ENCODE peak calls at places on chromosomes 16 and 17, in four cellular contexts. C is fibroblast of mammary gland, L is HFF-Myc, O is breast epithelium. D is an unnamed sample.

GRCh38 chr17:6066183-6066948 is 3.8 kb upstream of the WSCD1 start:
- DNase-seq in O (no peak), L (no peak), C (peak; percentile 4), D (no peak)

GRCh38 chr17:48505788-48506187 is 25.0 kb downstream of the HOXB1 start:
- DNase-seq in O (no peak), L (peak; percentile 79), C (peak; percentile 93), D (no peak)

GRCh38 chr16:50478773-50479149 is 69.4 kb upstream of the NKD1 start:
- DNase-seq in O (no peak), L (no peak), C (no peak), D (no peak)

GRCh38 chr17:57110152-57110542 is 25.1 kb downstream of the AKAP1 start:
- DNase-seq in L (no peak), C (no peak), O (no peak), D (no peak)

GRCh38 chr17:76166168-76166567 is 25.1 kb upstream of the FOXJ1 start:
- DNase-seq in C (peak; percentile 68), O (no peak), L (no peak), D (no peak)

GRCh38 chr17:36920032-36921000 is 17.0 kb upstream of the LHX1 start:
- DNase-seq in O (no peak), C (no peak), L (no peak), D (no peak)

GRCh38 chr16:23132921-23133532 is 16.2 kb downstream of the USP31 start:
- DNase-seq in C (peak; percentile 73), L (no peak), O (no peak), D (no peak)

GRCh38 chr17:65956814-65957213 is 235.1 kb downstream of the CEP112 start:
- DNase-seq in C (no peak), O (no peak), L (no peak), D (no peak)

GRCh38 chr16:22425036-22425801 is 50.8 kb upstream of the CDR2 start:
- DNase-seq in L (peak; percentile 78), O (peak; percentile 56), C (peak; percentile 82), D (no peak)

GRCh38 chr16:68739964-68740627 is 3.0 kb downstream of the CDH1 start:
- DNase-seq in C (peak; percentile 11), O (no peak), L (no peak), D (peak; percentile 19)

GRCh38 chr17:50139185-50139783 is 9.3 kb upstream of the SAMD14 start:
- DNase-seq in L (no peak), C (no peak), O (no peak), D (no peak)

GRCh38 chr16:67399749-67400704 is 6.7 kb upstream of the TPPP3 start:
- DNase-seq in L (no peak), O (no peak), C (no peak), D (no peak)

GRCh38 chr16:13945734-13946490 is 26.0 kb downstream of the ERCC4 start:
- DNase-seq in O (no peak), C (no peak), L (no peak), D (no peak)

DNA sequence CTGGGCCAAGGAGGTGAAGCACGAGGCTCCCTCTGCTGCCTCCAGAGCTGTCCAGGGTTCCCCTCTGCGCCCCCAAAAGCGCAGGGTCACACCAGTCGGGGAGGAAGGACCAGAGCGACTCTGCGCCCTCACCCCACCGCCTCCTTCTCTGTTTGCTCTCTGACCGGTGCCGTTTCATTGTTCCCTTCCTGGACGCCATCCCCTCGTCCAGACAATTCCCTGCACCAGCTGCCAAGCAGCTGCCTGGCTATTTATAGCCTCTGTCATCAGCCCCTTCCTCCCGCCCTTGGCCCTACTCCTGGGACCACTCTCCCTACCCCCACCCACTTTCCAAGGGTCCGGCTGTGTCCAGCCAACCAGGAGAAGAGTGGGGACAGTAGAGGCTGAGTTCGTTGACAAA is 68.8 kb upstream of the CREBBP start:
- DNase-seq in L (no peak), C (no peak), O (no peak), D (no peak)
- H3K4me3 ChIP-seq in L (no peak overlapping the region), C (no peak overlapping the region), O (no peak overlapping the region), D (no peak overlapping the region)

GRCh38 chr16:79380990-79381389 is 219.5 kb downstream of the MAF start:
- DNase-seq in O (no peak), C (no peak), L (no peak), D (peak; percentile 6)

GRCh38 chr16:79379083-79379482 is 221.5 kb downstream of the MAF start:
- DNase-seq in C (no peak), O (no peak), L (no peak), D (no peak)

GRCh38 chr16:79386299-79386698 is 214.2 kb downstream of the MAF start:
- DNase-seq in L (no peak), C (no peak), O (no peak), D (no peak)

GRCh38 chr16:79381552-79382042 is 218.9 kb downstream of the MAF start:
- DNase-seq in O (no peak), L (no peak), C (no peak), D (peak; percentile 4)
- H3K4me3 ChIP-seq in O (no peak overlapping the region), L (no peak overlapping the region), C (no peak overlapping the region), D (no peak overlapping the region)

GRCh38 chr16:65122974-65123845 is 1.3 kb upstream of the CDH11 start:
- DNase-seq in O (no peak), C (peak; percentile 61), L (no peak), D (no peak)
- H3K4me3 ChIP-seq in O (peak overlapping the region; percentile 89), C (peak overlapping the region; percentile 73), L (peak overlapping the region; percentile 89), D (no peak overlapping the region)

GRCh38 chr17:81037026-81037782 is 2.3 kb downstream of the BAIAP2 start:
- DNase-seq in O (peak; percentile 89), L (no peak), C (no peak), D (no peak)
- H3K4me3 ChIP-seq in O (peak overlapping the region; percentile 74), L (peak overlapping the region; percentile 62), C (no peak overlapping the region), D (no peak overlapping the region)

DNA sequence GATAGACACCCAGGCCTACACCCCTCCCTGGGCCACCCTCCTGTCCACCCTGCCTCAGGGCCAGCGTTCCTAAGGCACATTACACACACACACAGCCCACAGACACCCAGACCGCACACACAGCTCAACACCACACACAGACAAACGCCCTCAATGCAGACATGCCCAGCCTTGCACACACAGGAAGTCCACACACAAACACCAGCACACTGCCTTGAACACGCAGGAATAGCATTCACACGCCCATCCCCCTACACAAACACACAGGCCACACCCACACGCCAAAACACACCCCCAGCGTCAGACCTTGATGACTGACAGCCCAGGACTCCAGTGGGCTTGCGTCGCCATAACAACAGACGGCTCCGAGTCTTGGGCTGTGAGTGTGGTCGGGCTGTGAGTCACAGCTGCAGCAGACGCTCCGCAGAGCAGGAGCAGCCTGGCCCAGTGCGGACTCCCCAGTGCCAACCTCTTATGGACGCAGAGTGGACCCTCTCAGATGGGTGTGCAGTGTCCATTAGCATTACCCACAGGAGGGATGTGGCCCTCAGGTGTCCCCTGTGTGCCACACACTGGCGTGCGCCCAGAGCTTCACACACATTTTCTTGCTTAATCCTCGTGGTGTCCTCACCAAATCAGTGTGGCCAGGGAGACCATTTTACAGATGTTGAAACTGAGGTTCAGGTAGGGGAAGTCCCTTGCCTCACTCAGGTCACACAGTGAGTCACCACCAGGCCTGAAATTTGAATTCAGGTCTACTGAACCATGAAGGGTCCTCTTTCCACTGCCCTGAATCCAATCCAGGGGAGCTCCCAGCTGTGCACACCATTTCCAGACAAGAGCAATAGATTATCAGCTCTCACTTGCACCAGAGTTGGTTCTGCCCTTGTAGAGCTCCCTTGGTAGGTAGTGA is 17.8 kb upstream of the RAI1 start:
- DNase-seq in O (no peak), L (peak; percentile 88), C (peak; percentile 96), D (peak; percentile 86)
- H3K4me3 ChIP-seq in O (no peak overlapping the region), L (no peak overlapping the region), C (no peak overlapping the region), D (peak overlapping the region; percentile 15)

GRCh38 chr17:15258113-15258512 is 7.0 kb downstream of the PMP22 start:
- DNase-seq in O (no peak), C (no peak), L (no peak), D (no peak)
- H3K4me3 ChIP-seq in O (peak overlapping the region; percentile 57), C (no peak overlapping the region), L (no peak overlapping the region), D (no peak overlapping the region)

D was measured in Jurkat, Clone E6-1.